ENCODE peak calls at places on chromosomes 3 and 15, in ten cellular contexts. U is ovary; R is endodermal cell; Q is PC-9; B is CD8-positive, alpha-beta memory T cell; K is adrenal gland; E is breast epithelium; I is testis; G is naive thymus-derived CD4-positive, alpha-beta T cell; S is heart right ventricle. M is an unnamed sample.
A peak's percentile ranks its signal among the peaks of the same experiment; 100 is the strongest.

GRCh38 chr15:41775651-41776050 is 1.4 kb downstream of the MAPKBP1 start:
- DNase-seq in U (no peak), R (no peak), Q (peak; percentile 65), B (no peak), K (no peak), E (no peak), I (peak; percentile 47), G (no peak), S (no peak), M (no peak)

GRCh38 chr15:81160312-81161214 is 26.5 kb downstream of the CFAP161 start:
- DNase-seq in U (peak; percentile 56), R (no peak), Q (no peak), B (no peak), K (peak; percentile 27), E (no peak), I (peak; percentile 57), G (no peak), S (peak; percentile 83), M (no peak)

GRCh38 chr15:100601158-100601557 is 826 bp downstream of the LINS1 start:
- DNase-seq in U (no peak), R (peak; percentile 47), Q (no peak), B (peak; percentile 30), K (peak; percentile 21), E (no peak), I (peak; percentile 36), G (no peak), S (no peak), M (no peak)

GRCh38 chr3:179541094-179541493 is 21.6 kb upstream of the ACTL6A start:
- DNase-seq in U (no peak), R (no peak), Q (no peak), B (no peak), K (no peak), E (no peak), I (no peak), G (no peak), S (no peak), M (no peak)

GRCh38 chr3:149609595-149609994 is 48.2 kb downstream of the WWTR1 start:
- DNase-seq in U (no peak), R (no peak), Q (no peak), B (no peak), K (no peak), E (no peak), I (no peak), G (no peak), S (no peak), M (no peak)

GRCh38 chr3:159877924-159878323 is 110.7 kb upstream of the IL12A start:
- DNase-seq in U (no peak), R (no peak), Q (no peak), B (no peak), K (no peak), E (no peak), I (no peak), G (no peak), S (no peak), M (no peak)

GRCh38 chr3:183553263-183554026 is 2.1 kb downstream of the KLHL6 start:
- DNase-seq in U (no peak), R (no peak), Q (no peak), B (no peak), K (no peak), E (no peak), I (no peak), G (no peak), S (no peak), M (no peak)

GRCh38 chr3:64340636-64341240 is 115.5 kb upstream of the PRICKLE2 start:
- DNase-seq in U (no peak), R (peak; percentile 34), Q (no peak), B (no peak), K (no peak), E (no peak), I (no peak), G (no peak), S (no peak), M (no peak)

GRCh38 chr3:11835028-11835639 is 11.6 kb downstream of the TAMM41 start:
- DNase-seq in U (no peak), R (no peak), Q (no peak), B (no peak), K (no peak), E (no peak), I (no peak), G (no peak), S (no peak), M (no peak)

DNA sequence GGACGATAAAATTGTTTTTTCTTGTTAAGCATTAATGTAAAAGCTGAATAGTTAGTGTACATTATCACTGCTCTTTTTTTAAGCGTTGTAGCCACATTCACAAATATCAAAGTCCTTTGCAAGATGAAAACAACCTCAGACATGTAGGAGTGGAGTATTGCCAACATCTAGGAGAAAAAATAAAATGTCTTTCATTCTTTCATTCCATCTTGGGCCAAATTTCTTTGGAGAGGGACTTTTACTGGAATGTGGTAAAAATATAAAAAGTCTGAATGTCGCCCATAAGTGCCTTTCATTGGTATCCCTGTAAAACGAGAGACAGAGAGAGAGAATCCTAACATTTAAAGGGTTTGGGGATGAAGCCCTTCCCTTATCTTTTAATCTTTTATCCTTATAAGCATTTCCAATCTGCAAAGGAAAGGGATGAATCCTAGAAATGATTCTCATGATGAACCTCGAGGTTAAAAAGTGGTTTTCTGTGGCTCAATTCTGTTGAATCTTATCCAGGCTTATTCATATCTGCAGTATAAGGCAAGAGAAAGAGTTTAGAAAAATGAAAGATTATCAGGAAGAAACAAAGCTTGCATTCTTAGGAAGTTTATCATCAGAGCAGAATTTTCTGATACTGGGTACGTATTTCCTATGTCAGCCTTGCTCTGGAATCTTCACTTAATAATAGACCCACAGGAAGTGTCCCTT is 1031.7 kb downstream of the MCTP2 start:
- DNase-seq in U (no peak), R (no peak), Q (no peak), B (no peak), K (no peak), E (no peak), I (no peak), G (no peak), S (no peak), M (no peak)
- H3K4me1 ChIP-seq in U (peaks cover 8% of the 10 kb centered on the region), R (no peaks in the 10 kb centered on the region), Q (no peaks in the 10 kb centered on the region), B (peaks cover 3% of the 10 kb centered on the region), K (peaks cover 4% of the 10 kb centered on the region), E (no peaks in the 10 kb centered on the region), I (peaks cover 20% of the 10 kb centered on the region), G (no peaks in the 10 kb centered on the region), S (peaks cover 28% of the 10 kb centered on the region), M (peaks cover 5% of the 10 kb centered on the region)

GRCh38 chr3:50642382-50642781 is 25.4 kb downstream of the MAPKAPK3 start:
- DNase-seq in U (no peak), R (no peak), Q (no peak), B (no peak), K (no peak), E (no peak), I (no peak), G (no peak), S (no peak), M (no peak)
- H3K36me3 ChIP-seq in U (no peaks in the 10 kb centered on the region), R (peaks cover 19% of the 10 kb centered on the region), Q (no peaks in the 10 kb centered on the region), B (peaks cover 36% of the 10 kb centered on the region), K (peaks cover 59% of the 10 kb centered on the region), E (peaks cover 4% of the 10 kb centered on the region), I (no peaks in the 10 kb centered on the region), G (peaks cover 28% of the 10 kb centered on the region), S (peaks cover 73% of the 10 kb centered on the region), M (peaks cover 19% of the 10 kb centered on the region)

GRCh38 chr3:120678984-120679383 is 3.1 kb downstream of the HGD start:
- DNase-seq in U (no peak), R (no peak), Q (no peak), B (no peak), K (no peak), E (no peak), I (no peak), G (no peak), S (no peak), M (no peak)
- H3K4me1 ChIP-seq in U (no peaks in the 10 kb centered on the region), R (peaks cover 13% of the 10 kb centered on the region), Q (peaks cover 15% of the 10 kb centered on the region), B (no peaks in the 10 kb centered on the region), K (peaks cover 11% of the 10 kb centered on the region), E (peaks cover 4% of the 10 kb centered on the region), I (peaks cover 7% of the 10 kb centered on the region), G (no peaks in the 10 kb centered on the region), S (peaks cover 15% of the 10 kb centered on the region), M (peaks cover 23% of the 10 kb centered on the region)

DNA sequence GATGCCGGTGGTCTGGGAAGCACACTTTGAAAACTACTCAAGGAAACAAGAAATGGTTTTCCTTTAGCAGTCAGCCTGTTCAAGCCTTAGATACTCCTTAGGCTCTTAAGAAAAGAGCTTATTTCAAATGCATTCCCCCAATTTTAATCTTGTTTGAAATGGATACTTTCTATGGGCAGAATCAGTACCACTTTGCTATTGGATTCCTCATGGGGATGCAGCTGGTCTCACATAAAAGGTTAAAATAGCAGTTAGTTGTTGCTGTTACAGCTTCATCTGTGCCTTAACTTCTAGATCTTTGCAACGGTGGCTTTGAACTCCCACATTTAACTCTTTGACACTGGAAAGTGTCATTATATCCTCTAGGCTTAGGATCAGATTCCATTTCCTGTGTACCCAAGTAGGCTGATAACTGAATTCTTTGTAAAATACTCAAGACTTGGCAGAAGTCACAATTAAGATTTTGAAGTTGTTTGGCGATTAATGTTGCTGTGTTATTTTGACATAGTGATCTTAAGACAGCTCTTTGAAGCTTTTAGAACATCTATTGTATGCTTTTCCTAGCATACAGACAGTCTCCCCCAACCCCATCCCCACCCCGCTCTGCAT is 2.2 kb downstream of the THBS1 start:
- DNase-seq in U (no peak), R (no peak), Q (no peak), B (no peak), K (no peak), E (no peak), I (no peak), G (no peak), S (no peak), M (no peak)
- H3K36me3 ChIP-seq in U (no peaks in the 10 kb centered on the region), R (peaks cover 51% of the 10 kb centered on the region), Q (peaks cover 17% of the 10 kb centered on the region), B (no peaks in the 10 kb centered on the region), K (peaks cover 52% of the 10 kb centered on the region), E (no peaks in the 10 kb centered on the region), I (no peaks in the 10 kb centered on the region), G (no peaks in the 10 kb centered on the region), S (peaks cover 55% of the 10 kb centered on the region), M (peaks cover 63% of the 10 kb centered on the region)

DNA sequence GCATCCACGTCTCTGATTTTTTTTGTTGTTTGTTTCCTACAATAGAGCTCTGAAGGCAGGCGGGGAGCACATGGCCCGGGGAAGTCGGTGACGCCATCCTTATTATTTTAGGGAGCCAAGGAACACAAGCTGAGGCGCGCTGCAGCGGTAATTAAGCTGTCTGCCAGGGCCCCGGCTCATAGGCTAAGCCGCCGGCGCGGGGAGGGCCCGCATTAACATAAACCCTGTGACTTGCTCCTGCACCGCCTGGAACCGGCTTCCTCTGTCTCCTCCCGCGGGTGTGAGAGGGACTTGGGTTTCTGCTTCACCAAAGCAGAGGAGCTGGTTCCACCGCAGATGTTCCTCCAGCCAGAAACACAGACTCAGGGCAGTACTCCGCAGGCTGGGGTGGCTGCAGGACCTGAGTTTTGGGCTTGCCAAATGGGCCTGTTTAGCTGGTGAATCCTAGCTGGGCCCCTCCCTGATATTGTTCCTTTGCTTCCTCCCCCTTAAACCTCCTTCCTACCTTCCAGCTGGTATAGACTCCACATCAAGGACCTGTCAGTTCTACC is 25.3 kb downstream of the ANP32A start:
- DNase-seq in U (peak; percentile 76), R (peak; percentile 97), Q (no peak), B (peak; percentile 35), K (peak; percentile 74), E (peak; percentile 94), I (peak; percentile 89), G (peak; percentile 48), S (peak; percentile 93), M (peak; percentile 97)
- H3K4me1 ChIP-seq in U (peaks cover 14% of the 10 kb centered on the region), R (peaks cover 46% of the 10 kb centered on the region), Q (no peaks in the 10 kb centered on the region), B (peaks cover 92% of the 10 kb centered on the region), K (peaks cover 68% of the 10 kb centered on the region), E (peaks cover 44% of the 10 kb centered on the region), I (peaks cover 19% of the 10 kb centered on the region), G (peaks cover 63% of the 10 kb centered on the region), S (peaks cover 97% of the 10 kb centered on the region), M (peaks cover 56% of the 10 kb centered on the region)

DNA sequence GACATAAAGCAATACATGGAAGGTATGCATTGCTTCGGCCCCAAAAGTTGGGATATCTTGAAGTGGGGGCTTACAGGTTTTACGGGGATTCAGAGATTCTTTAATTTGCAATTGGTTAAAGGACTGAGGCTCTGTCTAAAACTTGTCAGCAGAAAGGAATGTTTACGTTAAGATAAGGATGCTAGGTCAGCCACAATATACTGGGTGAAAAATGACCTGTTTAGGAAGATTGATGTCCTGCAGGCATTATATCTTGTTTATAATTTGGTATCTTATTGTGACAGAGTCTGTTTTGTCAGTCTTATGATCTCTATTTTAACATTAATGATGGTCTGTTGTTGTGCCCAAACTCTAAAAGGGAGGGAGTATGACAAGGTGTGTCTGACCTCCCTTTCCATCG is 15.3 kb upstream of the CCNDBP1 start:
- DNase-seq in U (no peak), R (no peak), Q (no peak), B (no peak), K (no peak), E (no peak), I (no peak), G (no peak), S (no peak), M (no peak)
- H3K36me3 ChIP-seq in U (no peaks in the 10 kb centered on the region), R (peaks cover 36% of the 10 kb centered on the region), Q (no peaks in the 10 kb centered on the region), B (peaks cover 5% of the 10 kb centered on the region), K (peaks cover 12% of the 10 kb centered on the region), E (no peaks in the 10 kb centered on the region), I (no peaks in the 10 kb centered on the region), G (no peaks in the 10 kb centered on the region), S (peaks cover 79% of the 10 kb centered on the region), M (no peaks in the 10 kb centered on the region)